ENCODE peak calls at places on chromosomes 16 and 17, in five cellular contexts. X, T, N, P and S are unnamed samples. For H3K4me1, the result is how much of the 10 kb centered on the place peaks cover.

GRCh38 chr17:27651411-27652345 is 20.7 kb downstream of the LGALS9 start:
- DNase-seq in X (peak), T (peak), N (peak), P (peak), S (no peak)

GRCh38 chr17:56449176-56449575 is 144.3 kb upstream of the NOG start:
- DNase-seq in X (no peak), T (no peak), N (no peak), P (no peak), S (no peak)

GRCh38 chr17:50539762-50540440 is 7.1 kb upstream of the SPATA20 start:
- DNase-seq in X (no peak), T (no peak), N (no peak), P (peak), S (no peak)

GRCh38 chr16:24540575-24541240 is 1.3 kb downstream of the RBBP6 start:
- DNase-seq in X (no peak), T (no peak), N (no peak), P (peak), S (no peak)

GRCh38 chr16:16009396-16009795 is 60.0 kb downstream of the ABCC1 start:
- DNase-seq in X (no peak), T (peak), N (no peak), P (no peak), S (no peak)

GRCh38 chr17:4997302-4998026 is at the start of the genes INCA1 and KIF1C:
- DNase-seq in X (peak), T (peak), N (peak), P (peak), S (no peak)

GRCh38 chr16:68296291-68296690 is 14.5 kb downstream of the SLC7A6OS start:
- DNase-seq in X (no peak), T (peak), N (peak), P (no peak), S (no peak)

GRCh38 chr16:695355-696089 is 5.3 kb upstream of the WDR24 start:
- DNase-seq in X (no peak), T (no peak), N (no peak), P (no peak), S (no peak)

GRCh38 chr16:89574681-89575246 is 794 bp upstream of the CPNE7 start:
- DNase-seq in X (no peak), T (no peak), N (no peak), P (no peak), S (no peak)

GRCh38 chr16:74743045-74743667 is 31.5 kb downstream of the FA2H start:
- DNase-seq in X (no peak), T (no peak), N (no peak), P (no peak), S (no peak)

GRCh38 chr16:72072514-72073342 is 9.7 kb downstream of the HPR start:
- DNase-seq in X (no peak), T (peak), N (peak), P (no peak), S (no peak)

GRCh38 chr16:28820016-28820415 is 2.8 kb upstream of the ATXN2L start:
- DNase-seq in X (no peak), T (no peak), N (peak), P (no peak), S (no peak)

GRCh38 chr17:30520882-30521281 is 43.7 kb downstream of the GOSR1 start:
- DNase-seq in X (no peak), T (no peak), N (no peak), P (no peak), S (no peak)

GRCh38 chr16:84124529-84125073 is 7.9 kb upstream of the MBTPS1 start:
- DNase-seq in X (no peak), T (no peak), N (no peak), P (no peak), S (no peak)

GRCh38 chr16:31423241-31423640 is 4.9 kb downstream of the COX6A2 start:
- DNase-seq in X (no peak), T (no peak), N (no peak), P (no peak), S (no peak)

GRCh38 chr16:53511403-53512280 is 8.6 kb upstream of the AKTIP start:
- DNase-seq in X (no peak), T (no peak), N (no peak), P (no peak), S (no peak)

GRCh38 chr16:14559809-14560227 is 70.2 kb downstream of the PARN start:
- DNase-seq in X (no peak), T (no peak), N (no peak), P (peak), S (no peak)

GRCh38 chr16:30786936-30787612 is at the start of gene ZNF629:
- DNase-seq in X (peak), T (peak), N (peak), P (peak), S (no peak)

GRCh38 chr16:29824589-29825144 is 4.4 kb downstream of the MVP start:
- DNase-seq in X (no peak), T (no peak), N (no peak), P (no peak), S (no peak)

GRCh38 chr16:30697264-30698138 is 1.5 kb upstream of the SRCAP start:
- DNase-seq in X (no peak), T (no peak), N (no peak), P (peak), S (no peak)

GRCh38 chr16:16120382-16121184 is 102.7 kb downstream of the ABCC6 start:
- DNase-seq in X (no peak), T (peak), N (no peak), P (no peak), S (no peak)

GRCh38 chr17:4678448-4679026 is 25.4 kb downstream of the PELP1 start:
- DNase-seq in X (no peak), T (no peak), N (no peak), P (no peak), S (no peak)

GRCh38 chr16:23134274-23134673 is 15.0 kb downstream of the USP31 start:
- DNase-seq in X (no peak), T (peak), N (peak), P (no peak), S (no peak)

GRCh38 chr16:13109171-13109570 is 207.8 kb downstream of the SHISA9 start:
- DNase-seq in X (no peak), T (no peak), N (no peak), P (no peak), S (no peak)

GRCh38 chr16:82650804-82651203 is 24.0 kb downstream of the CDH13 start:
- DNase-seq in X (no peak), T (no peak), N (no peak), P (no peak), S (no peak)

GRCh38 chr16:50848755-50849514 is 107.0 kb downstream of the CYLD start:
- DNase-seq in X (no peak), T (no peak), N (no peak), P (no peak), S (peak)

GRCh38 chr17:41481051-41481450 is at the start of gene KRT35:
- DNase-seq in X (no peak), T (no peak), N (no peak), P (no peak), S (no peak)
- H3K27ac ChIP-seq in X (no peak), T (no peak), N (no peak), P (no peak), S (no peak)

GRCh38 chr17:49229805-49230600 is 584 bp downstream of the PHOSPHO1 start:
- DNase-seq in X (no peak), T (no peak), N (no peak), P (no peak), S (no peak)
- TF ChIP-seq POLR2A in X (no peak), T (no peak), N (no peak), P (no peak), S (no peak)

GRCh38 chr16:85610059-85610445 is 3.1 kb upstream of the GSE1 start:
- DNase-seq in X (peak), T (no peak), N (no peak), P (peak), S (no peak)

GRCh38 chr16:85607796-85608514 is 5.2 kb upstream of the GSE1 start:
- DNase-seq in X (no peak), T (no peak), N (no peak), P (no peak), S (no peak)

GRCh38 chr16:85608515-85608885 is 4.6 kb upstream of the GSE1 start:
- DNase-seq in X (no peak), T (no peak), N (no peak), P (no peak), S (no peak)

GRCh38 chr16:85609539-85609938 is 3.6 kb upstream of the GSE1 start:
- DNase-seq in X (no peak), T (no peak), N (no peak), P (no peak), S (no peak)

DNA sequence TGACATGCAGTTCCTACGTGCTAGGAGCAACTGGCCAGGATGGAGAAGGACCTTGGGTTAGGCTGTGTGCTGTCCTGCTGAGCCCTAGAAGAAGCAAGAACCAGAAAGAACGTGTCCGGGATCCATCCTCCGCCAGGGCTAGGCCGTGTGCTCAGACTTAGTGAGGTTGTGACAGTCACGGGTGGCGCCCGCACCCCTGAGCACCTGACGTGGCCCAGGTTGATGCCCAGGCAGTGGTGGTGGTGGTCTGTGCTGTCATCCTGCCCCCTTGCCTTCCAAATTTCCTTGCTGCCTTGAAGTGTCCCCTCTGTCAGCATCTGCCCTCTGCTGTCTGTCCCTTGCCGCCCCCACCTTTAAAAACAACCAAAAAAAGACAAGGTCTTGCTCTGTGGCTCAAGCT is 4.2 kb upstream of the GSE1 start:
- DNase-seq in X (no peak), T (no peak), N (no peak), P (no peak), S (no peak)
- H3K4me1 ChIP-seq in X (under half), T (under half), N (under half), P (under half), S (half or more)

GRCh38 chr17:63774982-63775290 is 966 bp downstream of the DDX42 start:
- DNase-seq in X (no peak), T (no peak), N (no peak), P (no peak), S (no peak)

GRCh38 chr17:63773272-63774140 is at the start of gene CCDC47:
- DNase-seq in X (peak), T (peak), N (peak), P (peak), S (peak)

GRCh38 chr17:63772801-63773271 is 561 bp downstream of the CCDC47 start:
- DNase-seq in X (no peak), T (no peak), N (no peak), P (peak), S (no peak)

GRCh38 chr17:63774141-63774981 is at the start of gene DDX42:
- DNase-seq in X (peak), T (peak), N (peak), P (peak), S (no peak)

DNA sequence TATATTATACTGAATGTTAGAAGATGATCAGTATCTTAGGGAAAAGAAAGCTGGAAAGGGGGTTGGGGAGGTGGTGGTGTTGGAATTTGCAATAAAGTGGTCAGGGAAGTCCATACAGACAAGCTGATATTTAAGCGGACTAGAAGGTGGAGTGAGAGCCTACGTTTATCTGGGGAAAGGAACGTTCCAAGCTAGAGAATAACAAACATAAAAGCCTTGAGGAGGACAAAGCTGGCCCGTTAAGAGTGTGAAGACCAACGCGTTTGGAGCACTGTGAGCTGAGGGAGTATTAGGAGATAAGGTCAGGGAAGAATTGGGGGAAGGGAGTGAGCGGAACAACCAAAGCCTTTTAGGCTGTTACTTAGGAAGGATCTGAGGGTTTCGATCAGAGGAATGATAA is 1.4 kb downstream of the DDX42 start:
- DNase-seq in X (no peak), T (no peak), N (no peak), P (no peak), S (no peak)
- H3K27ac ChIP-seq in X (peak), T (no peak), N (no peak), P (peak), S (peak)

GRCh38 chr16:69311115-69311532 is at the start of gene VPS4A:
- DNase-seq in X (peak), T (peak), N (peak), P (peak), S (no peak)
- TF ChIP-seq POLR2A in X (no peak), T (peak), N (peak), P (peak), S (no peak)

DNA sequence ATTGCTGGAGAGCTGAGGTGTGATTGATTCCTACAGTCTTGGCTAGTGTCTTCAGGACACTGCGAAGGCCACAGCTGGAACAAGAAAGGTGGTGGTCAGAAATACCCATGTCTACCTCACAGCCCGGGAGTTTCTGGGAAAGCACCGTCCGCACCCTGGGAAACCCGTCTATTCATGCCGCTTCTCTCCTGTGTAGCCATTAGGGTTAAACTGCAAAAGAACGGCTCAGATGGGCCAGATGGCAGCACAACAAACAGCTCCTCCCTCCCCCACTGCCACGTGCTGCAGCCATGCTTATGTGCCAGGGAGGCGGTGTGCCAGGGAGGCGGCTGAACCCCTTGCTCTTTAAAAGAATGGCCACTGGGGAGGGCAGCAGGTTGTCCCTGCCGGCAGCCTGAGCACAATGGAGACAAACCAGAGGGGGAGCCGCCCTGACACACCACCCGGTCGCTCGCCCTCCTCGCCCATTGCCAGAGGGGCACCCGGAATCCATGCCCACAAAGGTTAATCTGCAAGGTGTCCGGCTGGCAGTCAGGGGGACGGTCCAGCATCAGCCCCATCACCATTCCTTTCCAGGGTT is 65.2 kb downstream of the CYTH1 start:
- DNase-seq in X (peak), T (peak), N (peak), P (peak), S (no peak)
- H3K4me1 ChIP-seq in X (under half), T (half or more), N (under half), P (under half), S (half or more)

DNA sequence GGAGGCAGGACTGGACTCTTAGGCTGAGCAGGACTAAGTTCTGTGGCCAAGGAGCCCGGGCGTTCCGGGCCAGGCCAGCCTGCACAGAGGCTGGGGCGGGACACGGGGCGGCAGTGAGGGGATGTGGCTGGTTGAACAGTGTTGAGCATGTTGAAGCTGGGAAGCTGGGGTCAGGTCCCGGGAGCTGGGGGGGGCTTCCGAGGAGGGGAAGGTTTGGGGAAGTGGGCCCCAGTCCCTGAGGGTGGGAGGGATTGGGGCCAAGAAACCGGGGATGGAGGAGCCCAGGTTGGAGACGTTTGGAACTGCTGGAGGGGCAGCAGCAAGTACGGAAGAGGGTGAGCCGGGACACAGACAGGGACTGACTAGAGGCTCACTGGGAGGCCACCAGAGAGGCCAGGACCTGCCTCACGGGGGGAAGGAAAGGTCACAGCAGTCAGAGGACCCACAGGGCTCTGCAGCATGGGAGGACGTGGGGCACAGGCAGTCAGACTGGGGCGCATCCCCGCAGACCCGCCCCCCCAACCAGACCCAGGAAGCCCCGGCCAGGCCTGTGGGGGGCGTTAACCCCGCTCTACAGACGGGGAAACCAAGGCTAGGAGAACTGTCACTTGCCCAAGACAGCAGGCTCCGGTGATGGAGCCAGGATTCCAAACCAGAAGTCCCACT is 9.5 kb downstream of the TAX1BP3 start:
- DNase-seq in X (peak), T (no peak), N (peak), P (no peak), S (no peak)
- H3K27ac ChIP-seq in X (peak), T (peak), N (peak), P (peak), S (peak)

DNA sequence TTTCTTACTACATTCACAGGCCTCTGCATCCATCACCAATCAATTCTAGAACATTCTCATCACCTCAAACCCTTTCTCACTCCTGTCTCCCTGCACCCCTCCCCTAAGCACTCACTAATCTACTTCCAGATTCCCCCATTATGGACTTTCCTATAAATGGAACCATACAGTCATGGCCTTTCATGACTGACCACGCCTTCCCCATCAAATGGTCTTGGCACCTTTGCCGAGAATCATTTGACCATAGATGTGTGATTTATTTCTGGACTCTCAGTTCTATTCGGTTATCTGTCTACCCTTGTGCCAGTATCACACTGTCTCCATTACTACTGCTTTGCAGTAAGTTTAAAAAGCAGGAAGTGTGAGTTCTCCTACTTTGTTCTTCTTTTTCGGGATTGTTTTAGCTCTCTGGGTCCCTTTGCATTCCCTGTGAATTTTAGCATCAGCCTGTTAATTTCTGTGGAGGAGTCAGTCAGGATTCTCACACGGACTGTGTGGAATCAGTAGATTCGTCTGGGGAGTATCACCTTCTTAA is 27.5 kb downstream of the GTF3C1 start:
- DNase-seq in X (no peak), T (peak), N (no peak), P (no peak), S (no peak)
- TF ChIP-seq POLR2A in X (no peak), T (peak), N (no peak), P (no peak), S (no peak)

GRCh38 chr17:44331249-44331760 is 6.7 kb upstream of the SLC25A39 start:
- DNase-seq in X (peak), T (peak), N (no peak), P (peak), S (no peak)

GRCh38 chr17:44326867-44327444 is 2.3 kb upstream of the SLC25A39 start:
- DNase-seq in X (peak), T (peak), N (peak), P (peak), S (peak)

GRCh38 chr17:44324092-44324570 is 492 bp downstream of the SLC25A39 start:
- DNase-seq in X (no peak), T (no peak), N (no peak), P (no peak), S (no peak)

GRCh38 chr17:44324571-44325275 is at the start of gene SLC25A39:
- DNase-seq in X (peak), T (peak), N (peak), P (peak), S (no peak)

GRCh38 chr17:44327715-44328449 is 3.3 kb upstream of the SLC25A39 start:
- DNase-seq in X (no peak), T (no peak), N (no peak), P (no peak), S (no peak)
- H3K4me1 ChIP-seq in X (under half), T (under half), N (under half), P (under half), S (under half)

DNA sequence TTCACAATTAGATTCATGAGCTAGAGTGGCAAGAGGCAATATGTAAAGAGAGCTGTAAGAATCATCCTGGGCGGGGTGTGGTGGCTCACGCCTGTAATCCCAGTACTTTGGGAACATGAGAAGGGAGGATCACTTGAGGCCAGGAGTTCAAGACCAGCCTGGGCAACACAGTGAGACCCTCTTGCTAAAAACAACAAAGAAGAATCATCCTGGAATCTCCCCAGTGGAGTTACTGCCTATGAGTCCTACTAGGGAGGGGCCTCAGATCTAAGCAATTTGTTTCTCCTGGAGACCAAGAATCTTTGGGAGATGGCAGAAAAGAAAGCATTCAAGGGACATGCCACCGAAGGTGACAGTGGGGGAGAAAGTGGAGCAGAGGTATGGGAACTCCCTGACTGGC is 119.1 kb downstream of the HIC1 start:
- DNase-seq in X (no peak), T (no peak), N (no peak), P (no peak), S (no peak)
- H3K27ac ChIP-seq in X (peak), T (peak), N (no peak), P (peak), S (peak)